ENCODE peak calls at places on chromosome 13, in four cellular contexts. V is right lobe of liver, Q is uterus, F is K562. A is an unnamed sample.

GRCh38 chr13:26384587-26384986 is 130.7 kb downstream of the CDK8 start:
- DNase-seq in V (no peak), F (no peak), Q (no peak), A (no peak)

GRCh38 chr13:40153516-40153915 is 498.1 kb downstream of the COG6 start:
- DNase-seq in Q (no peak), V (no peak), F (no peak), A (no peak)

GRCh38 chr13:114248011-114248410 is 13.3 kb downstream of the CDC16 start:
- DNase-seq in F (no peak), V (no peak), Q (no peak), A (no peak)

GRCh38 chr13:40181203-40181845 is 485.1 kb downstream of the FOXO1 start:
- DNase-seq in Q (no peak), V (no peak), F (peak; percentile 14), A (no peak)

GRCh38 chr13:34750078-34750703 is 191.9 kb upstream of the NBEA start:
- DNase-seq in Q (peak; percentile 57), V (no peak), F (no peak), A (no peak)

GRCh38 chr13:51518847-51519246 is 65.4 kb upstream of the WDFY2 start:
- DNase-seq in Q (no peak), F (no peak), V (no peak), A (no peak)

GRCh38 chr13:66477816-66478215 is 752.3 kb downstream of the PCDH9 start:
- DNase-seq in Q (no peak), F (no peak), V (no peak), A (no peak)

GRCh38 chr13:80132741-80133601 is 208.0 kb downstream of the SPRY2 start:
- DNase-seq in F (no peak), V (peak; percentile 25), Q (peak; percentile 47), A (no peak)

GRCh38 chr13:113646921-113647340 is 11.1 kb downstream of the ATP4B start:
- DNase-seq in Q (peak; percentile 9), F (no peak), V (no peak), A (peak; percentile 74)

GRCh38 chr13:59665184-59665583 is 498.5 kb downstream of the DIAPH3 start:
- DNase-seq in V (no peak), F (no peak), Q (no peak), A (no peak)

GRCh38 chr13:59664586-59664985 is 499.1 kb downstream of the DIAPH3 start:
- DNase-seq in V (no peak), F (no peak), Q (no peak), A (no peak)

GRCh38 chr13:59663707-59664106 is 500.0 kb downstream of the DIAPH3 start:
- DNase-seq in Q (no peak), F (no peak), V (no peak), A (no peak)

GRCh38 chr13:59665736-59666135 is 498.0 kb downstream of the DIAPH3 start:
- DNase-seq in Q (no peak), V (no peak), F (no peak), A (no peak)

DNA sequence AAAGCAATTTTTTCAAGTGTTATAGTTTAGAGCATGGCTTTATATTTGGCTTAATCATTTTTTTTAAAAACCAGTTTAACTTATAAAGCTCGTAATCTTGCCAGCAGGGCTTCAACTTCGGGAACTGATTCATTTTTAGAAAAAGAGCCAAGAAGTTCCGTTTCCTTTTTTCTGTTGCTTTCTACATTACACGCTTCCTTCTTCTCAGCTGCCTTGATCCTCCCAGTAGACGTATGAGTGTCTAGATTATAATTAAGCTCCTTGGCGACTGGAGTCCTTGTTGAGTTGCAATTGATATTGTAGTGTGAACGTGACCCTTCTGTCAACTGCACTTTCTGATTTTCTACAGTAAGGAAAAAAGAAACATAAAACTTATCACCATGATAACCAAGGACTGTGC is 497.2 kb downstream of the DIAPH3 start:
- DNase-seq in Q (no peak), F (no peak), V (no peak), A (no peak)
- H3K4me3 ChIP-seq in Q (no peak overlapping the region), F (no peak overlapping the region), V (no peak overlapping the region), A (no peak overlapping the region)

GRCh38 chr13:42272115-42272756 is at the start of gene AKAP11:
- DNase-seq in F (no peak), Q (peak; percentile 28), V (peak; percentile 52), A (peak; percentile 93)

GRCh38 chr13:42270857-42271215 is 1.1 kb upstream of the AKAP11 start:
- DNase-seq in F (no peak), Q (no peak), V (no peak), A (no peak)

GRCh38 chr13:42270160-42270856 is 1.6 kb upstream of the AKAP11 start:
- DNase-seq in F (no peak), Q (no peak), V (no peak), A (no peak)

GRCh38 chr13:42272776-42273175 is 824 bp downstream of the AKAP11 start:
- DNase-seq in F (no peak), Q (no peak), V (no peak), A (no peak)

GRCh38 chr13:42271337-42272114 is 426 bp upstream of the AKAP11 start:
- DNase-seq in F (peak; percentile 93), Q (peak; percentile 96), V (peak; percentile 91), A (peak; percentile 98)
- TF ChIP-seq POLR2A in F (no peak), Q (no peak), V (no peak), A (no peak)

DNA sequence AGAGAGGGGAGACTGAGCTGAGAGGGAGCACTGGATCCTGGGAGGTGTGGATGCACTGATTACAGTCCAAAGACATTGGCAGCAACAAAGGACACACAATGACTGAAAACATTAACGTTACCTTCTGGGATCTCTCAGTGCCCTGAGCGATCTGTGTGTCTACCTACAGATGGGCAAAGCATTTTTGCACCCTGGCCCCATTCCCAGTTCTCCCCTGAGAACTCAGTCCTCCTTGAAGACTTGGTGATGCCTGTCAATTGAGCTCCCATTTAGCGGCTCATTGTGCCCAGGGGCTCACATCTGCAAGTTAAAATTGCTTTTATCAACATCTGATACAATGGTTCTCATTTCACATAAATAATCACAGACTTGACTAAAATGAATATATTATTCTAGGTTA is 62.5 kb downstream of the CDADC1 start:
- DNase-seq in F (no peak), Q (no peak), V (no peak), A (no peak)
- H3K4me3 ChIP-seq in F (no peak overlapping the region), Q (no peak overlapping the region), V (no peak overlapping the region), A (no peak overlapping the region)

GRCh38 chr13:35763805-35764170 is 287.3 kb upstream of the MAB21L1 start:
- DNase-seq in V (no peak), Q (no peak), F (no peak), A (no peak)
- TF ChIP-seq POLR2A in V (no peak), Q (no peak), F (no peak), A (no peak)

GRCh38 chr13:62125451-62125850 is 709.8 kb upstream of the PCDH20 start:
- DNase-seq in V (no peak), F (no peak), Q (no peak), A (no peak)

GRCh38 chr13:62119739-62120700 is 704.4 kb upstream of the PCDH20 start:
- DNase-seq in V (no peak), F (no peak), Q (no peak), A (no peak)

GRCh38 chr13:62123409-62123808 is 707.8 kb upstream of the PCDH20 start:
- DNase-seq in Q (no peak), F (no peak), V (no peak), A (no peak)

GRCh38 chr13:62126400-62126799 is 710.8 kb upstream of the PCDH20 start:
- DNase-seq in F (no peak), Q (no peak), V (no peak), A (no peak)

GRCh38 chr13:62122434-62122833 is 706.8 kb upstream of the PCDH20 start:
- DNase-seq in V (no peak), F (no peak), Q (no peak), A (no peak)
- H3K4me3 ChIP-seq in V (no peak overlapping the region), F (no peak overlapping the region), Q (no peak overlapping the region), A (no peak overlapping the region)